ENCODE peak calls at places on chromosomes 12 and 14, in nine cellular contexts. One of them, this sample, is unnamed.

GRCh38 chr12:28026701-28027100 is 54.2 kb upstream of the PTHLH start:
- DNase-seq in cardiac fibroblast: no peak
- DNase-seq in stimulated activated CD4-positive, alpha-beta T cell treated with anti-CD3 and anti-CD28 coated beads, TNF-alpha, amount 100 ng/mL, for 24 hours: no peak
- DNase-seq in left ventricle myocardium inferior: no peak
- DNase-seq in AG04449: no peak
- DNase-seq in omental fat pad: no peak
- DNase-seq in mucosa of gallbladder: no peak
- DNase-seq in coronary artery: no peak
- DNase-seq in stomach: no peak
- DNase-seq in this sample: no peak

GRCh38 chr12:47909839-47910465 is 5.2 kb upstream of the VDR start:
- DNase-seq in stimulated activated CD4-positive, alpha-beta T cell treated with anti-CD3 and anti-CD28 coated beads, TNF-alpha, amount 100 ng/mL, for 24 hours: no peak
- DNase-seq in AG04449: no peak
- DNase-seq in omental fat pad: no peak
- DNase-seq in cardiac fibroblast: peak; percentile 49
- DNase-seq in coronary artery: no peak
- DNase-seq in stomach: no peak
- DNase-seq in left ventricle myocardium inferior: no peak
- DNase-seq in mucosa of gallbladder: no peak
- DNase-seq in this sample: peak; percentile 30

GRCh38 chr14:68132722-68133121 is 313.1 kb downstream of the RAD51B start:
- DNase-seq in mucosa of gallbladder: no peak
- DNase-seq in left ventricle myocardium inferior: no peak
- DNase-seq in stomach: no peak
- DNase-seq in AG04449: no peak
- DNase-seq in coronary artery: no peak
- DNase-seq in omental fat pad: no peak
- DNase-seq in stimulated activated CD4-positive, alpha-beta T cell treated with anti-CD3 and anti-CD28 coated beads, TNF-alpha, amount 100 ng/mL, for 24 hours: no peak
- DNase-seq in cardiac fibroblast: no peak
- DNase-seq in this sample: no peak

GRCh38 chr14:52399886-52400599 is 85.9 kb downstream of the PTGER2 start:
- DNase-seq in omental fat pad: no peak
- DNase-seq in stomach: no peak
- DNase-seq in cardiac fibroblast: no peak
- DNase-seq in left ventricle myocardium inferior: no peak
- DNase-seq in stimulated activated CD4-positive, alpha-beta T cell treated with anti-CD3 and anti-CD28 coated beads, TNF-alpha, amount 100 ng/mL, for 24 hours: no peak
- DNase-seq in coronary artery: no peak
- DNase-seq in mucosa of gallbladder: no peak
- DNase-seq in AG04449: peak; percentile 31
- DNase-seq in this sample: no peak

GRCh38 chr14:58243790-58244555 is 670 bp upstream of the PSMA3 start:
- DNase-seq in stomach: no peak
- DNase-seq in AG04449: no peak
- DNase-seq in cardiac fibroblast: peak; percentile 57
- DNase-seq in omental fat pad: no peak
- DNase-seq in mucosa of gallbladder: no peak
- DNase-seq in stimulated activated CD4-positive, alpha-beta T cell treated with anti-CD3 and anti-CD28 coated beads, TNF-alpha, amount 100 ng/mL, for 24 hours: no peak
- DNase-seq in left ventricle myocardium inferior: no peak
- DNase-seq in coronary artery: no peak
- DNase-seq in this sample: no peak

GRCh38 chr14:95303552-95303951 is 16.2 kb downstream of the CLMN start:
- DNase-seq in cardiac fibroblast: no peak
- DNase-seq in mucosa of gallbladder: no peak
- DNase-seq in stomach: no peak
- DNase-seq in AG04449: no peak
- DNase-seq in omental fat pad: no peak
- DNase-seq in left ventricle myocardium inferior: no peak
- DNase-seq in stimulated activated CD4-positive, alpha-beta T cell treated with anti-CD3 and anti-CD28 coated beads, TNF-alpha, amount 100 ng/mL, for 24 hours: no peak
- DNase-seq in coronary artery: no peak
- DNase-seq in this sample: no peak

GRCh38 chr12:77116277-77116676 is 50.9 kb upstream of the E2F7 start:
- DNase-seq in AG04449: no peak
- DNase-seq in coronary artery: no peak
- DNase-seq in left ventricle myocardium inferior: no peak
- DNase-seq in mucosa of gallbladder: no peak
- DNase-seq in cardiac fibroblast: peak; percentile 65
- DNase-seq in stimulated activated CD4-positive, alpha-beta T cell treated with anti-CD3 and anti-CD28 coated beads, TNF-alpha, amount 100 ng/mL, for 24 hours: no peak
- DNase-seq in stomach: no peak
- DNase-seq in omental fat pad: no peak
- DNase-seq in this sample: no peak

GRCh38 chr12:64621257-64621942 is 11.1 kb downstream of the RASSF3 start:
- DNase-seq in cardiac fibroblast: peak; percentile 85
- DNase-seq in left ventricle myocardium inferior: no peak
- DNase-seq in AG04449: peak; percentile 74
- DNase-seq in mucosa of gallbladder: no peak
- DNase-seq in stomach: no peak
- DNase-seq in coronary artery: peak; percentile 75
- DNase-seq in stimulated activated CD4-positive, alpha-beta T cell treated with anti-CD3 and anti-CD28 coated beads, TNF-alpha, amount 100 ng/mL, for 24 hours: no peak
- DNase-seq in omental fat pad: no peak
- DNase-seq in this sample: no peak

GRCh38 chr12:47982770-47983169 is 19.4 kb downstream of the TMEM106C start:
- DNase-seq in left ventricle myocardium inferior: no peak
- DNase-seq in AG04449: no peak
- DNase-seq in omental fat pad: no peak
- DNase-seq in stomach: no peak
- DNase-seq in stimulated activated CD4-positive, alpha-beta T cell treated with anti-CD3 and anti-CD28 coated beads, TNF-alpha, amount 100 ng/mL, for 24 hours: no peak
- DNase-seq in cardiac fibroblast: no peak
- DNase-seq in mucosa of gallbladder: no peak
- DNase-seq in coronary artery: no peak
- DNase-seq in this sample: no peak

GRCh38 chr12:57534991-57535543 is 11.9 kb downstream of the DCTN2 start:
- DNase-seq in stimulated activated CD4-positive, alpha-beta T cell treated with anti-CD3 and anti-CD28 coated beads, TNF-alpha, amount 100 ng/mL, for 24 hours: no peak
- DNase-seq in left ventricle myocardium inferior: no peak
- DNase-seq in mucosa of gallbladder: no peak
- DNase-seq in omental fat pad: no peak
- DNase-seq in stomach: no peak
- DNase-seq in coronary artery: no peak
- DNase-seq in AG04449: no peak
- DNase-seq in cardiac fibroblast: no peak
- DNase-seq in this sample: no peak

GRCh38 chr12:39235990-39236767 is 206.7 kb downstream of the KIF21A start:
- DNase-seq in mucosa of gallbladder: no peak
- DNase-seq in omental fat pad: no peak
- DNase-seq in coronary artery: no peak
- DNase-seq in stomach: no peak
- DNase-seq in left ventricle myocardium inferior: no peak
- DNase-seq in cardiac fibroblast: peak; percentile 51
- DNase-seq in AG04449: no peak
- DNase-seq in stimulated activated CD4-positive, alpha-beta T cell treated with anti-CD3 and anti-CD28 coated beads, TNF-alpha, amount 100 ng/mL, for 24 hours: no peak
- DNase-seq in this sample: no peak

GRCh38 chr14:89521988-89522387 is 105.0 kb upstream of the FOXN3 start:
- DNase-seq in mucosa of gallbladder: no peak
- DNase-seq in cardiac fibroblast: no peak
- DNase-seq in stomach: no peak
- DNase-seq in omental fat pad: no peak
- DNase-seq in left ventricle myocardium inferior: no peak
- DNase-seq in stimulated activated CD4-positive, alpha-beta T cell treated with anti-CD3 and anti-CD28 coated beads, TNF-alpha, amount 100 ng/mL, for 24 hours: no peak
- DNase-seq in AG04449: no peak
- DNase-seq in coronary artery: no peak
- DNase-seq in this sample: no peak

GRCh38 chr12:67362526-67362925 is 93.4 kb downstream of the CAND1 start:
- DNase-seq in cardiac fibroblast: no peak
- DNase-seq in stimulated activated CD4-positive, alpha-beta T cell treated with anti-CD3 and anti-CD28 coated beads, TNF-alpha, amount 100 ng/mL, for 24 hours: no peak
- DNase-seq in mucosa of gallbladder: no peak
- DNase-seq in left ventricle myocardium inferior: no peak
- DNase-seq in AG04449: no peak
- DNase-seq in coronary artery: no peak
- DNase-seq in stomach: no peak
- DNase-seq in omental fat pad: no peak
- DNase-seq in this sample: no peak

GRCh38 chr14:50364792-50365191 is 31.9 kb downstream of the CDKL1 start:
- DNase-seq in coronary artery: no peak
- DNase-seq in stomach: no peak
- DNase-seq in omental fat pad: no peak
- DNase-seq in mucosa of gallbladder: no peak
- DNase-seq in left ventricle myocardium inferior: no peak
- DNase-seq in stimulated activated CD4-positive, alpha-beta T cell treated with anti-CD3 and anti-CD28 coated beads, TNF-alpha, amount 100 ng/mL, for 24 hours: no peak
- DNase-seq in cardiac fibroblast: no peak
- DNase-seq in AG04449: no peak
- DNase-seq in this sample: no peak

GRCh38 chr12:1297639-1298038 is 296.7 kb downstream of the FBXL14 start:
- DNase-seq in left ventricle myocardium inferior: no peak
- DNase-seq in coronary artery: no peak
- DNase-seq in stimulated activated CD4-positive, alpha-beta T cell treated with anti-CD3 and anti-CD28 coated beads, TNF-alpha, amount 100 ng/mL, for 24 hours: no peak
- DNase-seq in mucosa of gallbladder: no peak
- DNase-seq in AG04449: no peak
- DNase-seq in omental fat pad: no peak
- DNase-seq in cardiac fibroblast: no peak
- DNase-seq in stomach: no peak
- DNase-seq in this sample: no peak

GRCh38 chr12:89474615-89475014 is 50.0 kb downstream of the GALNT4 start:
- DNase-seq in mucosa of gallbladder: no peak
- DNase-seq in AG04449: no peak
- DNase-seq in coronary artery: no peak
- DNase-seq in omental fat pad: no peak
- DNase-seq in stomach: no peak
- DNase-seq in stimulated activated CD4-positive, alpha-beta T cell treated with anti-CD3 and anti-CD28 coated beads, TNF-alpha, amount 100 ng/mL, for 24 hours: no peak
- DNase-seq in cardiac fibroblast: no peak
- DNase-seq in left ventricle myocardium inferior: no peak
- DNase-seq in this sample: no peak

GRCh38 chr12:54371328-54372112 is 7.2 kb upstream of the GPR84 start:
- DNase-seq in cardiac fibroblast: no peak
- DNase-seq in AG04449: no peak
- DNase-seq in left ventricle myocardium inferior: peak; percentile 79
- DNase-seq in coronary artery: no peak
- DNase-seq in stimulated activated CD4-positive, alpha-beta T cell treated with anti-CD3 and anti-CD28 coated beads, TNF-alpha, amount 100 ng/mL, for 24 hours: no peak
- DNase-seq in stomach: no peak
- DNase-seq in omental fat pad: no peak
- DNase-seq in mucosa of gallbladder: no peak
- DNase-seq in this sample: no peak

GRCh38 chr12:113863455-113863845 is 102.7 kb downstream of the RBM19 start:
- DNase-seq in AG04449: no peak
- DNase-seq in mucosa of gallbladder: no peak
- DNase-seq in omental fat pad: no peak
- DNase-seq in stimulated activated CD4-positive, alpha-beta T cell treated with anti-CD3 and anti-CD28 coated beads, TNF-alpha, amount 100 ng/mL, for 24 hours: no peak
- DNase-seq in coronary artery: no peak
- DNase-seq in stomach: no peak
- DNase-seq in cardiac fibroblast: peak; percentile 69
- DNase-seq in left ventricle myocardium inferior: no peak
- DNase-seq in this sample: no peak

GRCh38 chr14:87252103-87252502 is 740.9 kb downstream of the GALC start:
- DNase-seq in stimulated activated CD4-positive, alpha-beta T cell treated with anti-CD3 and anti-CD28 coated beads, TNF-alpha, amount 100 ng/mL, for 24 hours: no peak
- DNase-seq in coronary artery: no peak
- DNase-seq in cardiac fibroblast: no peak
- DNase-seq in omental fat pad: no peak
- DNase-seq in mucosa of gallbladder: no peak
- DNase-seq in stomach: no peak
- DNase-seq in left ventricle myocardium inferior: no peak
- DNase-seq in AG04449: no peak
- DNase-seq in this sample: no peak

GRCh38 chr12:67541625-67541991 is 106.9 kb upstream of the DYRK2 start:
- DNase-seq in coronary artery: no peak
- DNase-seq in cardiac fibroblast: no peak
- DNase-seq in AG04449: no peak
- DNase-seq in mucosa of gallbladder: no peak
- DNase-seq in stomach: peak; percentile 47
- DNase-seq in omental fat pad: no peak
- DNase-seq in left ventricle myocardium inferior: no peak
- DNase-seq in stimulated activated CD4-positive, alpha-beta T cell treated with anti-CD3 and anti-CD28 coated beads, TNF-alpha, amount 100 ng/mL, for 24 hours: no peak
- DNase-seq in this sample: no peak

GRCh38 chr14:25759251-25759650 is 709.3 kb upstream of the STXBP6 start:
- DNase-seq in cardiac fibroblast: no peak
- DNase-seq in stomach: no peak
- DNase-seq in mucosa of gallbladder: no peak
- DNase-seq in AG04449: no peak
- DNase-seq in stimulated activated CD4-positive, alpha-beta T cell treated with anti-CD3 and anti-CD28 coated beads, TNF-alpha, amount 100 ng/mL, for 24 hours: no peak
- DNase-seq in omental fat pad: no peak
- DNase-seq in coronary artery: no peak
- DNase-seq in left ventricle myocardium inferior: no peak
- DNase-seq in this sample: no peak

GRCh38 chr12:124956571-124956970 is 32.4 kb downstream of the DHX37 start:
- DNase-seq in left ventricle myocardium inferior: no peak
- DNase-seq in stimulated activated CD4-positive, alpha-beta T cell treated with anti-CD3 and anti-CD28 coated beads, TNF-alpha, amount 100 ng/mL, for 24 hours: no peak
- DNase-seq in omental fat pad: no peak
- DNase-seq in coronary artery: no peak
- DNase-seq in cardiac fibroblast: no peak
- DNase-seq in AG04449: no peak
- DNase-seq in mucosa of gallbladder: no peak
- DNase-seq in stomach: no peak
- DNase-seq in this sample: no peak

GRCh38 chr12:108821407-108822397 is 35.7 kb downstream of the SSH1 start:
- DNase-seq in stimulated activated CD4-positive, alpha-beta T cell treated with anti-CD3 and anti-CD28 coated beads, TNF-alpha, amount 100 ng/mL, for 24 hours: no peak
- DNase-seq in AG04449: no peak
- DNase-seq in cardiac fibroblast: peak; percentile 81
- DNase-seq in mucosa of gallbladder: no peak
- DNase-seq in coronary artery: no peak
- DNase-seq in stomach: no peak
- DNase-seq in omental fat pad: no peak
- DNase-seq in left ventricle myocardium inferior: no peak
- DNase-seq in this sample: no peak

GRCh38 chr12:32115404-32116104 is 8.9 kb downstream of the BICD1 start:
- DNase-seq in stomach: peak; percentile 63
- DNase-seq in coronary artery: peak; percentile 92
- DNase-seq in mucosa of gallbladder: peak; percentile 90
- DNase-seq in omental fat pad: peak; percentile 78
- DNase-seq in AG04449: peak; percentile 98
- DNase-seq in cardiac fibroblast: peak; percentile 99
- DNase-seq in stimulated activated CD4-positive, alpha-beta T cell treated with anti-CD3 and anti-CD28 coated beads, TNF-alpha, amount 100 ng/mL, for 24 hours: no peak
- DNase-seq in left ventricle myocardium inferior: peak; percentile 71
- DNase-seq in this sample: peak; percentile 87

GRCh38 chr12:130224613-130225012 is 62.3 kb downstream of the FZD10 start:
- DNase-seq in stimulated activated CD4-positive, alpha-beta T cell treated with anti-CD3 and anti-CD28 coated beads, TNF-alpha, amount 100 ng/mL, for 24 hours: no peak
- DNase-seq in AG04449: no peak
- DNase-seq in cardiac fibroblast: no peak
- DNase-seq in coronary artery: no peak
- DNase-seq in mucosa of gallbladder: no peak
- DNase-seq in left ventricle myocardium inferior: no peak
- DNase-seq in stomach: no peak
- DNase-seq in omental fat pad: no peak
- DNase-seq in this sample: no peak

GRCh38 chr14:21066882-21067502 is 3.1 kb upstream of the ARHGEF40 start:
- DNase-seq in stimulated activated CD4-positive, alpha-beta T cell treated with anti-CD3 and anti-CD28 coated beads, TNF-alpha, amount 100 ng/mL, for 24 hours: no peak
- DNase-seq in stomach: no peak
- DNase-seq in cardiac fibroblast: peak; percentile 25
- DNase-seq in AG04449: no peak
- DNase-seq in left ventricle myocardium inferior: no peak
- DNase-seq in omental fat pad: no peak
- DNase-seq in mucosa of gallbladder: no peak
- DNase-seq in coronary artery: no peak
- DNase-seq in this sample: no peak

GRCh38 chr12:12159988-12160387 is 89.2 kb downstream of the BCL2L14 start:
- DNase-seq in AG04449: no peak
- DNase-seq in stomach: no peak
- DNase-seq in cardiac fibroblast: peak; percentile 27
- DNase-seq in coronary artery: no peak
- DNase-seq in mucosa of gallbladder: no peak
- DNase-seq in left ventricle myocardium inferior: no peak
- DNase-seq in stimulated activated CD4-positive, alpha-beta T cell treated with anti-CD3 and anti-CD28 coated beads, TNF-alpha, amount 100 ng/mL, for 24 hours: no peak
- DNase-seq in omental fat pad: no peak
- DNase-seq in this sample: no peak

GRCh38 chr12:95205685-95206084 is 11.6 kb downstream of the FGD6 start:
- DNase-seq in coronary artery: no peak
- DNase-seq in omental fat pad: no peak
- DNase-seq in stimulated activated CD4-positive, alpha-beta T cell treated with anti-CD3 and anti-CD28 coated beads, TNF-alpha, amount 100 ng/mL, for 24 hours: no peak
- DNase-seq in mucosa of gallbladder: peak; percentile 19
- DNase-seq in AG04449: peak; percentile 46
- DNase-seq in stomach: no peak
- DNase-seq in cardiac fibroblast: peak; percentile 89
- DNase-seq in left ventricle myocardium inferior: no peak
- DNase-seq in this sample: no peak

GRCh38 chr12:89040146-89040964 is 311.9 kb downstream of the DUSP6 start:
- DNase-seq in stomach: peak; percentile 33
- DNase-seq in stimulated activated CD4-positive, alpha-beta T cell treated with anti-CD3 and anti-CD28 coated beads, TNF-alpha, amount 100 ng/mL, for 24 hours: peak; percentile 58
- DNase-seq in cardiac fibroblast: peak; percentile 67
- DNase-seq in left ventricle myocardium inferior: no peak
- DNase-seq in coronary artery: no peak
- DNase-seq in mucosa of gallbladder: no peak
- DNase-seq in omental fat pad: no peak
- DNase-seq in AG04449: peak; percentile 36
- DNase-seq in this sample: peak; percentile 87

GRCh38 chr14:29536886-29537511 is 390.6 kb downstream of the PRKD1 start:
- DNase-seq in left ventricle myocardium inferior: no peak
- DNase-seq in mucosa of gallbladder: no peak
- DNase-seq in stimulated activated CD4-positive, alpha-beta T cell treated with anti-CD3 and anti-CD28 coated beads, TNF-alpha, amount 100 ng/mL, for 24 hours: no peak
- DNase-seq in stomach: no peak
- DNase-seq in omental fat pad: no peak
- DNase-seq in coronary artery: no peak
- DNase-seq in cardiac fibroblast: peak; percentile 58
- DNase-seq in AG04449: no peak
- DNase-seq in this sample: no peak

GRCh38 chr14:90426663-90427062 is 29.8 kb downstream of the CALM1 start:
- DNase-seq in cardiac fibroblast: peak; percentile 33
- DNase-seq in stomach: peak; percentile 52
- DNase-seq in coronary artery: no peak
- DNase-seq in stimulated activated CD4-positive, alpha-beta T cell treated with anti-CD3 and anti-CD28 coated beads, TNF-alpha, amount 100 ng/mL, for 24 hours: no peak
- DNase-seq in left ventricle myocardium inferior: peak; percentile 60
- DNase-seq in mucosa of gallbladder: peak; percentile 23
- DNase-seq in AG04449: no peak
- DNase-seq in omental fat pad: no peak
- DNase-seq in this sample: no peak